ENCODE peak calls at places on chromosome 18, in five cellular contexts. V, E, H, Q and U are unnamed samples.

GRCh38 chr18:27184115-27185024 is 738 bp downstream of the CHST9 start:
- DNase-seq in V (no peak), E (no peak), H (no peak), Q (no peak), U (no peak)

GRCh38 chr18:7133181-7133580 is 15.6 kb upstream of the LAMA1 start:
- DNase-seq in V (peak), E (no peak), H (no peak), Q (no peak), U (no peak)

GRCh38 chr18:58785870-58786269 is 78.8 kb upstream of the ZNF532 start:
- DNase-seq in V (no peak), E (no peak), H (no peak), Q (no peak), U (no peak)

GRCh38 chr18:58230438-58231179 is 186.6 kb downstream of the NEDD4L start:
- DNase-seq in V (peak), E (no peak), H (no peak), Q (no peak), U (no peak)

GRCh38 chr18:44895176-44895798 is 214.6 kb downstream of the SETBP1 start:
- DNase-seq in V (peak), E (peak), H (no peak), Q (peak), U (no peak)

GRCh38 chr18:8426401-8426800 is 182.8 kb upstream of the RAB12 start:
- DNase-seq in V (no peak), E (no peak), H (no peak), Q (no peak), U (no peak)

GRCh38 chr18:57057890-57058289 is 89.0 kb upstream of the BOD1L2 start:
- DNase-seq in V (no peak), E (no peak), H (no peak), Q (no peak), U (no peak)

GRCh38 chr18:68925268-68925667 is 127.4 kb downstream of the CCDC102B start:
- DNase-seq in V (no peak), E (no peak), H (no peak), Q (no peak), U (no peak)

GRCh38 chr18:57231846-57232245 is 85.0 kb downstream of the BOD1L2 start:
- DNase-seq in V (no peak), E (no peak), H (no peak), Q (no peak), U (no peak)

GRCh38 chr18:49743296-49743567 is 70.1 kb downstream of the ACAA2 start:
- DNase-seq in V (no peak), E (no peak), H (no peak), Q (no peak), U (no peak)

GRCh38 chr18:49858309-49859005 is 45.1 kb upstream of the ACAA2 start:
- DNase-seq in V (peak), E (peak), H (peak), Q (peak), U (peak)

GRCh38 chr18:26008619-26009018 is 81.8 kb downstream of the SS18 start:
- DNase-seq in V (no peak), E (no peak), H (no peak), Q (no peak), U (no peak)

GRCh38 chr18:24214913-24215312 is 76.1 kb downstream of the CABYR start:
- DNase-seq in V (no peak), E (no peak), H (no peak), Q (no peak), U (no peak)

GRCh38 chr18:59715966-59716369 is 18.7 kb upstream of the CCBE1 start:
- DNase-seq in V (peak), E (no peak), H (no peak), Q (no peak), U (no peak)

GRCh38 chr18:80250740-80251364 is 3.5 kb upstream of the PARD6G start:
- DNase-seq in V (no peak), E (no peak), H (no peak), Q (no peak), U (no peak)

GRCh38 chr18:72201032-72201431 is 343.1 kb downstream of the CBLN2 start:
- DNase-seq in V (no peak), E (no peak), H (no peak), Q (no peak), U (no peak)

GRCh38 chr18:13577091-13577697 is 149.2 kb downstream of the FAM210A start:
- DNase-seq in V (peak), E (no peak), H (no peak), Q (no peak), U (no peak)

GRCh38 chr18:70931942-70932814 is 643.3 kb downstream of the SOCS6 start:
- DNase-seq in V (peak), E (peak), H (peak), Q (no peak), U (no peak)

GRCh38 chr18:58768293-58768974 is 96.2 kb upstream of the ZNF532 start:
- DNase-seq in V (peak), E (peak), H (peak), Q (peak), U (peak)

GRCh38 chr18:54392621-54393023 is 34.9 kb downstream of the C18orf54 start:
- DNase-seq in V (peak), E (no peak), H (peak), Q (no peak), U (no peak)

GRCh38 chr18:79776674-79777073 is 21.1 kb upstream of the KCNG2 start:
- DNase-seq in V (no peak), E (no peak), H (no peak), Q (no peak), U (no peak)

GRCh38 chr18:37441821-37442220 is 123.8 kb downstream of the CELF4 start:
- DNase-seq in V (no peak), E (no peak), H (no peak), Q (no peak), U (no peak)

GRCh38 chr18:22563098-22563707 is 145.5 kb upstream of the CTAGE1 start:
- DNase-seq in V (peak), E (peak), H (no peak), Q (no peak), U (no peak)

GRCh38 chr18:35241523-35241804 is 630 bp downstream of the ZNF397 start:
- DNase-seq in V (no peak), E (no peak), H (no peak), Q (no peak), U (no peak)

DNA sequence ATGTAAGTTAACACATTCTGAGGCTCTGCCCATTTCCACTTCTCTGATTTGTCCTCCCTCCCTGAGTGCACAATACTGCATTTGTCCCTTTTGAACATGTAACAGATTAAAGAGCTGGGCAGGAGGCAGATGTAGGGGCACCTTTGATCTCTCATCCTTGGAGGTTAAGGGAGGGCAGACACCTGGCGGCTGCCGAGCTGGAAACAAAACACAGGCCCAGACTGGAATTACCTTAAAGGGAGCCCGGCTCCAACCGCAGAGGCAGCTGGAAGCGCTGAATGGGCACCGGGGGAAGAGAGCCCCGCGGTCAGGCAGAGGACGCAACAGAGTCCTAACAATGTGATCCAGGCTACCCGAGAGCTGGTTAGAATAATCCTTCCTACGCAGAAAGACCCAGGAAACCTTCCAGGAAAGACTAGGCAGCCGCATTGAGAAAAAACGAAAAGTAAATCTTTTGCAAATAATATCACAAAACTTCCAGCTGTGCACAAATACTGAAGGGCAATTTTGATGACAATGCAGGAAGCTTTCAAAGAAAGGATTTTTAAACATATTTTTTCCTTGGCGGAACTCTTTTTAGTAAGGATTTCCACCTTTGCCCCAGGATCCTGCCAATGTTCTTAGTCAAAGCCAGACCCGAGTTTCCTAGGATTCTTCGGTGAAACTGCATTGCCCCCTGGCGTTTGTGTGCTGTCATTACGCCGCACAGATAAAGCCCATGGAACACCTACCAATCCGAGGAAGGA is 216.0 kb downstream of the TGIF1 start:
- DNase-seq in V (peak), E (peak), H (peak), Q (peak), U (peak)
- H3K4me3 ChIP-seq in V (no peak), E (no peak), H (no peak), Q (peak), U (no peak)

GRCh38 chr18:74289137-74289536 is 2.6 kb downstream of the CYB5A start:
- DNase-seq in V (peak), E (no peak), H (no peak), Q (no peak), U (no peak)

GRCh38 chr18:74288730-74289129 is 3.0 kb downstream of the CYB5A start:
- DNase-seq in V (no peak), E (peak), H (no peak), Q (no peak), U (no peak)

GRCh38 chr18:74289946-74290478 is 1.8 kb downstream of the CYB5A start:
- DNase-seq in V (no peak), E (no peak), H (no peak), Q (no peak), U (no peak)

GRCh38 chr18:74286106-74286856 is 5.5 kb downstream of the CYB5A start:
- DNase-seq in V (peak), E (no peak), H (no peak), Q (no peak), U (no peak)

GRCh38 chr18:74288041-74288440 is 3.7 kb downstream of the CYB5A start:
- DNase-seq in V (no peak), E (no peak), H (no peak), Q (no peak), U (no peak)
- H3K4me3 ChIP-seq in V (no peak), E (no peak), H (no peak), Q (no peak), U (no peak)

GRCh38 chr18:3652380-3653262 is 202.6 kb downstream of the TGIF1 start:
- DNase-seq in V (peak), E (no peak), H (no peak), Q (peak), U (no peak)
- H3K4me3 ChIP-seq in V (no peak), E (no peak), H (no peak), Q (no peak), U (no peak)

DNA sequence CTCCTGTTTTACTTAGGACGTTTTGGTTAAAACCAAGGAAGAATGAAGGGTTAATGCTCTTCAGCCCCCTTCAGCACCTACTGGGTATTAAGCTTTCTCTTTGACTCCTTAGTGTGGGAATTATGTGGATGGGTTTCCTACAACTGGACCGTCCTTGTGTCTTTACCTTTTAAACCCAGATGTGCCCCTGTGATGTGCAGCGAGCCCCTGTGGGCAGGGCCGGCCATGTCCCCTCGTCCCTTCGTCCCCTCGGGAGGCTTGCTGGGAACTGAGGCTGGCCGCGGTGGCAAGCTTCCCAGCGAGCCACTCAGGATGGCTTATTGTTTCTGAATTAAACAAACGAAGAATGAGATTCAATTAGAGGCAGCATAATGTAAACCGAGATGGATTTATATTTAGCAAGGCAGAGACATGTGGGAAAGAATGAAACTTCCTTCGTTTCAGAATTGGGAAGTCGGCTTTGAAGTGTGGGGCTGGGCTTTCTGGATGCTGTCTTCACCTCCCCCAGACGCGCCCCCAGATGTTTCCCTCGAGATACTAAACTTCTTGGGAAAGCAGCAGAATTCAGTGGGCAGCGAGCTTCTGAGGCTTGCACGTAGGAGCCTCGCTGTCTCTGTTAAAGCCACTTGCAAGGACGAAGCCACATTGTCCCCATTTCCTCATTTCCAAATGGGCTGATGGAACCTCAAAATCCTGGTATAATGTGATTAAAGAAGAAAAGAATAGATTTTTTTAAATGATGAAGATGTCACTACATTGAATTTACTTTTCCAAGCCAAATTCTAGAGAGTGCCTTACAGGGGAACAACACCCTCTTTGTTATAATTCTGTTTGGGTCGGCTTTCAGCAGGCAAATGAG is 146.0 kb downstream of the VAPA start:
- DNase-seq in V (peak), E (no peak), H (no peak), Q (peak), U (no peak)
- H3K4me3 ChIP-seq in V (no peak), E (no peak), H (no peak), Q (peak), U (no peak)

GRCh38 chr18:5068856-5069255 is 128.2 kb downstream of the AKAIN1 start:
- DNase-seq in V (no peak), E (no peak), H (no peak), Q (no peak), U (no peak)
- H3K4me3 ChIP-seq in V (no peak), E (no peak), H (no peak), Q (no peak), U (no peak)